ENCODE peak calls at places on chromosomes 1 and 21, in ten cellular contexts. One of them, this sample, is unnamed.

GRCh38 chr1:22925111-22925510 is 47.6 kb downstream of the LACTBL1 start:
- DNase-seq in fibroblast of lung: no peak
- DNase-seq in GM13976: no peak
- DNase-seq in neural progenitor cell: no peak
- DNase-seq in GM12865: no peak
- DNase-seq in A549: no peak
- DNase-seq in cardiac muscle cell: no peak
- DNase-seq in GM23338: no peak
- DNase-seq in WTC11: no peak
- DNase-seq in choroid plexus epithelial cell: no peak
- DNase-seq in this sample: no peak

GRCh38 chr1:231841616-231842344 is 215.2 kb downstream of the DISC1 start:
- DNase-seq in fibroblast of lung: peak
- DNase-seq in GM13976: no peak
- DNase-seq in neural progenitor cell: no peak
- DNase-seq in GM12865: no peak
- DNase-seq in A549: peak
- DNase-seq in cardiac muscle cell: peak
- DNase-seq in GM23338: no peak
- DNase-seq in WTC11: no peak
- DNase-seq in choroid plexus epithelial cell: peak
- DNase-seq in this sample: no peak

GRCh38 chr1:178993559-178993958 is 32.1 kb upstream of the FAM20B start:
- DNase-seq in fibroblast of lung: no peak
- DNase-seq in GM13976: no peak
- DNase-seq in neural progenitor cell: no peak
- DNase-seq in GM12865: no peak
- DNase-seq in A549: no peak
- DNase-seq in cardiac muscle cell: no peak
- DNase-seq in GM23338: no peak
- DNase-seq in WTC11: no peak
- DNase-seq in choroid plexus epithelial cell: no peak
- DNase-seq in this sample: no peak

GRCh38 chr1:170305777-170306299 is 160.1 kb downstream of the NTMT2 start:
- DNase-seq in fibroblast of lung: peak
- DNase-seq in GM13976: no peak
- DNase-seq in neural progenitor cell: no peak
- DNase-seq in GM12865: peak
- DNase-seq in A549: no peak
- DNase-seq in cardiac muscle cell: no peak
- DNase-seq in GM23338: no peak
- DNase-seq in WTC11: no peak
- DNase-seq in choroid plexus epithelial cell: peak
- DNase-seq in this sample: no peak

GRCh38 chr21:40754466-40754865 is 92.5 kb downstream of the DSCAM start:
- DNase-seq in fibroblast of lung: no peak
- DNase-seq in GM13976: no peak
- DNase-seq in neural progenitor cell: no peak
- DNase-seq in GM12865: no peak
- DNase-seq in A549: no peak
- DNase-seq in cardiac muscle cell: no peak
- DNase-seq in GM23338: no peak
- DNase-seq in WTC11: no peak
- DNase-seq in choroid plexus epithelial cell: no peak
- DNase-seq in this sample: no peak

GRCh38 chr1:17672226-17672625 is 82.9 kb upstream of the ACTL8 start:
- DNase-seq in fibroblast of lung: no peak
- DNase-seq in GM13976: no peak
- DNase-seq in neural progenitor cell: no peak
- DNase-seq in GM12865: no peak
- DNase-seq in A549: no peak
- DNase-seq in cardiac muscle cell: no peak
- DNase-seq in GM23338: peak
- DNase-seq in WTC11: no peak
- DNase-seq in choroid plexus epithelial cell: no peak
- DNase-seq in this sample: no peak

GRCh38 chr1:9362488-9362887 is 69.8 kb downstream of the SPSB1 start:
- DNase-seq in fibroblast of lung: no peak
- DNase-seq in GM13976: peak
- DNase-seq in neural progenitor cell: no peak
- DNase-seq in GM12865: peak
- DNase-seq in A549: no peak
- DNase-seq in cardiac muscle cell: no peak
- DNase-seq in GM23338: no peak
- DNase-seq in WTC11: no peak
- DNase-seq in choroid plexus epithelial cell: no peak
- DNase-seq in this sample: peak

GRCh38 chr1:70314706-70315304 is 39.7 kb downstream of the ANKRD13C start:
- DNase-seq in fibroblast of lung: no peak
- DNase-seq in GM13976: no peak
- DNase-seq in neural progenitor cell: peak
- DNase-seq in GM12865: no peak
- DNase-seq in A549: no peak
- DNase-seq in cardiac muscle cell: no peak
- DNase-seq in GM23338: peak
- DNase-seq in WTC11: no peak
- DNase-seq in choroid plexus epithelial cell: no peak
- DNase-seq in this sample: no peak

GRCh38 chr1:29861446-29861845 is 625.1 kb downstream of the PTPRU start:
- DNase-seq in fibroblast of lung: no peak
- DNase-seq in GM13976: no peak
- DNase-seq in neural progenitor cell: no peak
- DNase-seq in GM12865: no peak
- DNase-seq in A549: no peak
- DNase-seq in cardiac muscle cell: no peak
- DNase-seq in GM23338: no peak
- DNase-seq in WTC11: no peak
- DNase-seq in choroid plexus epithelial cell: no peak
- DNase-seq in this sample: no peak

GRCh38 chr1:192793983-192794767 is 14.7 kb upstream of the RGS2 start:
- DNase-seq in fibroblast of lung: no peak
- DNase-seq in GM13976: no peak
- DNase-seq in neural progenitor cell: no peak
- DNase-seq in GM12865: no peak
- DNase-seq in A549: no peak
- DNase-seq in cardiac muscle cell: no peak
- DNase-seq in GM23338: peak
- DNase-seq in WTC11: no peak
- DNase-seq in choroid plexus epithelial cell: no peak
- DNase-seq in this sample: no peak

GRCh38 chr1:114861384-114861783 is 6.7 kb downstream of the SYCP1 start:
- DNase-seq in fibroblast of lung: no peak
- DNase-seq in GM13976: no peak
- DNase-seq in neural progenitor cell: no peak
- DNase-seq in GM12865: no peak
- DNase-seq in A549: no peak
- DNase-seq in cardiac muscle cell: no peak
- DNase-seq in GM23338: no peak
- DNase-seq in WTC11: no peak
- DNase-seq in choroid plexus epithelial cell: no peak
- DNase-seq in this sample: no peak

GRCh38 chr1:161849518-161849917 is 83.4 kb downstream of the ATF6 start:
- DNase-seq in fibroblast of lung: no peak
- DNase-seq in GM13976: no peak
- DNase-seq in neural progenitor cell: no peak
- DNase-seq in GM12865: no peak
- DNase-seq in A549: no peak
- DNase-seq in cardiac muscle cell: peak
- DNase-seq in GM23338: no peak
- DNase-seq in WTC11: no peak
- DNase-seq in choroid plexus epithelial cell: no peak
- DNase-seq in this sample: no peak

GRCh38 chr1:229882621-229883020 is 184.4 kb upstream of the GALNT2 start:
- DNase-seq in fibroblast of lung: no peak
- DNase-seq in GM13976: no peak
- DNase-seq in neural progenitor cell: no peak
- DNase-seq in GM12865: no peak
- DNase-seq in A549: no peak
- DNase-seq in cardiac muscle cell: no peak
- DNase-seq in GM23338: no peak
- DNase-seq in WTC11: no peak
- DNase-seq in choroid plexus epithelial cell: no peak
- DNase-seq in this sample: no peak

GRCh38 chr1:112304612-112305011 is 91.4 kb upstream of the CTTNBP2NL start:
- DNase-seq in fibroblast of lung: no peak
- DNase-seq in GM13976: no peak
- DNase-seq in neural progenitor cell: no peak
- DNase-seq in GM12865: no peak
- DNase-seq in A549: no peak
- DNase-seq in cardiac muscle cell: no peak
- DNase-seq in GM23338: no peak
- DNase-seq in WTC11: no peak
- DNase-seq in choroid plexus epithelial cell: no peak
- DNase-seq in this sample: no peak

GRCh38 chr21:45366931-45367401 is 38.0 kb upstream of the COL18A1 start:
- DNase-seq in fibroblast of lung: peak
- DNase-seq in GM13976: no peak
- DNase-seq in neural progenitor cell: no peak
- DNase-seq in GM12865: no peak
- DNase-seq in A549: peak
- DNase-seq in cardiac muscle cell: peak
- DNase-seq in GM23338: no peak
- DNase-seq in WTC11: no peak
- DNase-seq in choroid plexus epithelial cell: peak
- DNase-seq in this sample: no peak
- TF ChIP-seq CTCF in fibroblast of lung: peak
- TF ChIP-seq CTCF in GM13976: no peak
- TF ChIP-seq CTCF in neural progenitor cell: no peak
- TF ChIP-seq CTCF in GM12865: no peak
- TF ChIP-seq CTCF in A549: no peak
- TF ChIP-seq CTCF in cardiac muscle cell: peak
- TF ChIP-seq CTCF in GM23338: no peak
- TF ChIP-seq CTCF in WTC11: no peak
- TF ChIP-seq CTCF in choroid plexus epithelial cell: peak
- TF ChIP-seq CTCF in this sample: no peak

DNA sequence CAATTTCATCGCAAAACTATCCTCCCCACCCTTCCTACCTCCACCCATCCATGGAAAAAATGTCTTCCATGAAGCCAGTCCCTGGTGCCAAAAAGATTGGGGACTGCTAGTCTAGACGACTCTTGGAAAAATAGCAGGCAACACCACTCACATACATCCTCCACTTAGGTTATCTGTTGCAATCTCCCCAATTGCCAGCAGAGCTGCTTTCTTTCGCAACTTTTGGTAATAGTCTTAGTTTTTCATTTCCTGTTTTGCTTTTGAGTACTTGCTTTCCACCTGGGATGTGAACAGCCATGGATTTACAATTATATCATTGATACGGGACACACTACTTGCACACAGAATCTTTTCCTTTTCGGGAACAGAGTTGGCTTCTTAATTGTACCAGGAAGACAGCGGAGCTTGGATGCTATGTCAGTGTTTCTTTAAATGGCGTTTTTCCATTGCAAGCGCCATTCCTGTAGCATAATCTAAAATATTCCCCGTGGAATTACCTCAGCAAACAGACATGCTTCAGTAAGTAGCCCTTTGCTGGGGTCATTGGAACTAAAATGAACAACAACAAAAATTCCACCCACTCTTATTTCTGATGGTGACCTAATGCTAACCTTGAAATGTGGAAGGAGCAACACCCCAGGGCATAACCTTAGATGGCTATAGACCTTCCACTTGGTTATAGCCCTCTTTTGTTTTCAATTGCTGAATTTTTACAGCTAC is 183.3 kb upstream of the ADGRL2 start:
- DNase-seq in fibroblast of lung: peak
- DNase-seq in GM13976: no peak
- DNase-seq in neural progenitor cell: no peak
- DNase-seq in GM12865: no peak
- DNase-seq in A549: no peak
- DNase-seq in cardiac muscle cell: peak
- DNase-seq in GM23338: peak
- DNase-seq in WTC11: no peak
- DNase-seq in choroid plexus epithelial cell: peak
- DNase-seq in this sample: no peak
- TF ChIP-seq CTCF in fibroblast of lung: peak
- TF ChIP-seq CTCF in GM13976: no peak
- TF ChIP-seq CTCF in neural progenitor cell: no peak
- TF ChIP-seq CTCF in GM12865: no peak
- TF ChIP-seq CTCF in A549: no peak
- TF ChIP-seq CTCF in cardiac muscle cell: no peak
- TF ChIP-seq CTCF in GM23338: no peak
- TF ChIP-seq CTCF in WTC11: no peak
- TF ChIP-seq CTCF in choroid plexus epithelial cell: peak
- TF ChIP-seq CTCF in this sample: no peak

GRCh38 chr1:205991237-205991636 is 12.0 kb downstream of the RAB7B start:
- DNase-seq in fibroblast of lung: peak
- DNase-seq in GM13976: no peak
- DNase-seq in neural progenitor cell: no peak
- DNase-seq in GM12865: no peak
- DNase-seq in A549: no peak
- DNase-seq in cardiac muscle cell: peak
- DNase-seq in GM23338: no peak
- DNase-seq in WTC11: no peak
- DNase-seq in choroid plexus epithelial cell: peak
- DNase-seq in this sample: no peak
- TF ChIP-seq CTCF in fibroblast of lung: no peak
- TF ChIP-seq CTCF in GM13976: no peak
- TF ChIP-seq CTCF in neural progenitor cell: no peak
- TF ChIP-seq CTCF in GM12865: no peak
- TF ChIP-seq CTCF in A549: no peak
- TF ChIP-seq CTCF in cardiac muscle cell: no peak
- TF ChIP-seq CTCF in GM23338: no peak
- TF ChIP-seq CTCF in WTC11: no peak
- TF ChIP-seq CTCF in choroid plexus epithelial cell: no peak
- TF ChIP-seq CTCF in this sample: no peak

GRCh38 chr1:172320723-172321122 is 99.8 kb upstream of the C1orf105 start:
- DNase-seq in fibroblast of lung: peak
- DNase-seq in GM13976: no peak
- DNase-seq in neural progenitor cell: no peak
- DNase-seq in GM12865: no peak
- DNase-seq in A549: no peak
- DNase-seq in cardiac muscle cell: peak
- DNase-seq in GM23338: no peak
- DNase-seq in WTC11: no peak
- DNase-seq in choroid plexus epithelial cell: peak
- DNase-seq in this sample: no peak

GRCh38 chr1:172321429-172321828 is 99.1 kb upstream of the C1orf105 start:
- DNase-seq in fibroblast of lung: peak
- DNase-seq in GM13976: no peak
- DNase-seq in neural progenitor cell: no peak
- DNase-seq in GM12865: no peak
- DNase-seq in A549: peak
- DNase-seq in cardiac muscle cell: peak
- DNase-seq in GM23338: no peak
- DNase-seq in WTC11: no peak
- DNase-seq in choroid plexus epithelial cell: peak
- DNase-seq in this sample: no peak

GRCh38 chr1:172323666-172324065 is 96.8 kb upstream of the C1orf105 start:
- DNase-seq in fibroblast of lung: peak
- DNase-seq in GM13976: no peak
- DNase-seq in neural progenitor cell: no peak
- DNase-seq in GM12865: no peak
- DNase-seq in A549: no peak
- DNase-seq in cardiac muscle cell: peak
- DNase-seq in GM23338: no peak
- DNase-seq in WTC11: no peak
- DNase-seq in choroid plexus epithelial cell: no peak
- DNase-seq in this sample: no peak

GRCh38 chr1:172325562-172325961 is 94.9 kb upstream of the C1orf105 start:
- DNase-seq in fibroblast of lung: peak
- DNase-seq in GM13976: no peak
- DNase-seq in neural progenitor cell: no peak
- DNase-seq in GM12865: no peak
- DNase-seq in A549: no peak
- DNase-seq in cardiac muscle cell: peak
- DNase-seq in GM23338: no peak
- DNase-seq in WTC11: no peak
- DNase-seq in choroid plexus epithelial cell: peak
- DNase-seq in this sample: no peak

GRCh38 chr1:172322219-172323061 is 98.0 kb upstream of the C1orf105 start:
- DNase-seq in fibroblast of lung: peak
- DNase-seq in GM13976: no peak
- DNase-seq in neural progenitor cell: no peak
- DNase-seq in GM12865: no peak
- DNase-seq in A549: peak
- DNase-seq in cardiac muscle cell: peak
- DNase-seq in GM23338: peak
- DNase-seq in WTC11: no peak
- DNase-seq in choroid plexus epithelial cell: peak
- DNase-seq in this sample: no peak
- TF ChIP-seq CTCF in fibroblast of lung: no peak
- TF ChIP-seq CTCF in GM13976: no peak
- TF ChIP-seq CTCF in neural progenitor cell: no peak
- TF ChIP-seq CTCF in GM12865: no peak
- TF ChIP-seq CTCF in A549: no peak
- TF ChIP-seq CTCF in cardiac muscle cell: no peak
- TF ChIP-seq CTCF in GM23338: no peak
- TF ChIP-seq CTCF in WTC11: no peak
- TF ChIP-seq CTCF in choroid plexus epithelial cell: no peak
- TF ChIP-seq CTCF in this sample: no peak